ENCODE peak calls at places on chromosome 21, in eight cellular contexts. A, E, K, V, R, M, H and P are unnamed samples.

GRCh38 chr21:46374761-46375389 is 50.9 kb downstream of the PCNT start:
- DNase-seq in A (no peak), E (no peak), K (no peak), V (peak), R (no peak), M (no peak), H (no peak), P (peak)

GRCh38 chr21:14074177-14074576 is 136.6 kb downstream of the LIPI start:
- DNase-seq in A (no peak), E (no peak), K (no peak), V (no peak), R (no peak), M (no peak), H (no peak), P (no peak)

GRCh38 chr21:27570306-27570868 is 603.5 kb upstream of the ADAMTS5 start:
- DNase-seq in A (no peak), E (no peak), K (peak), V (peak), R (no peak), M (no peak), H (peak), P (peak)

GRCh38 chr21:35010450-35010849 is 38.7 kb downstream of the RUNX1 start:
- DNase-seq in A (no peak), E (no peak), K (no peak), V (no peak), R (no peak), M (no peak), H (no peak), P (no peak)

GRCh38 chr21:36909901-36910561 is 56.4 kb downstream of the HLCS start:
- DNase-seq in A (no peak), E (no peak), K (peak), V (no peak), R (no peak), M (no peak), H (peak), P (no peak)

GRCh38 chr21:44871576-44872265 is 1.8 kb downstream of the PTTG1IP start:
- DNase-seq in A (no peak), E (no peak), K (no peak), V (peak), R (peak), M (no peak), H (peak), P (peak)

GRCh38 chr21:44989943-44990780 is 50.3 kb downstream of the SLX9 start:
- DNase-seq in A (no peak), E (no peak), K (no peak), V (peak), R (no peak), M (no peak), H (no peak), P (no peak)

GRCh38 chr21:43362306-43362927 is 64.5 kb downstream of the SIK1 start:
- DNase-seq in A (no peak), E (no peak), K (no peak), V (peak), R (no peak), M (peak), H (peak), P (peak)

GRCh38 chr21:46008893-46009635 is 27.5 kb downstream of the COL6A1 start:
- DNase-seq in A (no peak), E (no peak), K (no peak), V (no peak), R (no peak), M (no peak), H (no peak), P (no peak)

GRCh38 chr21:44295646-44296045 is 4.2 kb upstream of the PFKL start:
- DNase-seq in A (no peak), E (no peak), K (no peak), V (no peak), R (no peak), M (no peak), H (no peak), P (no peak)

GRCh38 chr21:31136891-31137290 is 98.6 kb upstream of the KRTAP19-8 start:
- DNase-seq in A (no peak), E (no peak), K (no peak), V (no peak), R (no peak), M (no peak), H (no peak), P (peak)

GRCh38 chr21:39187141-39187540 is 3.9 kb upstream of the PSMG1 start:
- DNase-seq in A (no peak), E (no peak), K (no peak), V (no peak), R (no peak), M (no peak), H (no peak), P (no peak)

GRCh38 chr21:22728091-22728490 is 1729.9 kb downstream of the NCAM2 start:
- DNase-seq in A (no peak), E (no peak), K (no peak), V (no peak), R (no peak), M (no peak), H (no peak), P (no peak)

GRCh38 chr21:17585875-17586450 is 26.7 kb downstream of the BTG3 start:
- DNase-seq in A (no peak), E (no peak), K (no peak), V (no peak), R (no peak), M (peak), H (peak), P (no peak)

GRCh38 chr21:29287383-29287782 is 11.3 kb upstream of the BACH1 start:
- DNase-seq in A (no peak), E (no peak), K (no peak), V (no peak), R (no peak), M (no peak), H (peak), P (no peak)

GRCh38 chr21:15144026-15144425 is 79.2 kb upstream of the NRIP1 start:
- DNase-seq in A (no peak), E (no peak), K (no peak), V (no peak), R (no peak), M (no peak), H (no peak), P (no peak)

GRCh38 chr21:27519357-27519756 is 552.5 kb upstream of the ADAMTS5 start:
- DNase-seq in A (no peak), E (no peak), K (no peak), V (no peak), R (no peak), M (no peak), H (peak), P (no peak)

GRCh38 chr21:14383596-14384210 is 757 bp upstream of the HSPA13 start:
- DNase-seq in A (no peak), E (no peak), K (no peak), V (no peak), R (no peak), M (no peak), H (peak), P (peak)

GRCh38 chr21:38753114-38754100 is 52.3 kb upstream of the ETS2 start:
- DNase-seq in A (no peak), E (no peak), K (no peak), V (no peak), R (no peak), M (no peak), H (no peak), P (no peak)

GRCh38 chr21:37712204-37712934 is 203.9 kb downstream of the KCNJ6 start:
- DNase-seq in A (peak), E (no peak), K (no peak), V (peak), R (peak), M (no peak), H (peak), P (peak)

GRCh38 chr21:38775733-38776132 is 30.0 kb upstream of the ETS2 start:
- DNase-seq in A (no peak), E (no peak), K (no peak), V (no peak), R (no peak), M (no peak), H (no peak), P (no peak)

GRCh38 chr21:35291963-35292627 is 243.0 kb upstream of the RUNX1 start:
- DNase-seq in A (no peak), E (no peak), K (no peak), V (no peak), R (no peak), M (no peak), H (no peak), P (no peak)

GRCh38 chr21:44911384-44912157 is 9.1 kb downstream of the ITGB2 start:
- DNase-seq in A (peak), E (peak), K (no peak), V (peak), R (no peak), M (peak), H (no peak), P (peak)

GRCh38 chr21:43639470-43640178 is 19.7 kb downstream of the HSF2BP start:
- DNase-seq in A (no peak), E (no peak), K (peak), V (no peak), R (no peak), M (no peak), H (peak), P (no peak)

GRCh38 chr21:35652872-35653271 is 407.5 kb downstream of the SETD4 start:
- DNase-seq in A (no peak), E (no peak), K (no peak), V (no peak), R (no peak), M (no peak), H (no peak), P (no peak)

GRCh38 chr21:38985423-38986378 is 180.0 kb downstream of the ETS2 start:
- DNase-seq in A (no peak), E (no peak), K (peak), V (peak), R (no peak), M (no peak), H (peak), P (peak)

GRCh38 chr21:41369915-41370839 is 8.3 kb downstream of the MX2 start:
- DNase-seq in A (peak), E (no peak), K (no peak), V (no peak), R (peak), M (peak), H (no peak), P (peak)